ENCODE peak calls at places on chromosome 17, in eight cellular contexts. S is spleen, L is HCT116, J is GM12878, Z is upper lobe of left lung, I is HepG2, G is GM12891, T is transverse colon. Y is an unnamed sample.

GRCh38 chr17:83119987-83120864 is 40.8 kb downstream of the METRNL start:
- DNase-seq in Z (peak; percentile 62), S (peak; percentile 94), L (no peak), G (peak; percentile 82), J (peak; percentile 60), T (peak; percentile 39), I (no peak), Y (no peak)

GRCh38 chr17:81090361-81091133 is 55.6 kb downstream of the BAIAP2 start:
- DNase-seq in I (no peak), L (no peak), G (peak; percentile 65), S (peak; percentile 83), J (no peak), T (peak; percentile 55), Z (peak; percentile 92), Y (peak; percentile 56)

GRCh38 chr17:27038676-27039075 is 255.2 kb upstream of the WSB1 start:
- DNase-seq in Z (no peak), G (no peak), I (peak; percentile 19), S (no peak), L (peak; percentile 16), T (no peak), J (no peak), Y (no peak)

GRCh38 chr17:652310-652709 is 62.3 kb downstream of the VPS53 start:
- DNase-seq in T (peak; percentile 47), S (no peak), L (no peak), I (no peak), Z (no peak), J (no peak), G (no peak), Y (no peak)

GRCh38 chr17:21295036-21295952 is 10.8 kb downstream of the MAP2K3 start:
- DNase-seq in I (no peak), J (no peak), T (peak; percentile 55), L (no peak), Z (no peak), S (no peak), G (no peak), Y (peak; percentile 79)

GRCh38 chr17:74528491-74529199 is 2.6 kb downstream of the CD300LB start:
- DNase-seq in G (no peak), T (no peak), L (no peak), I (no peak), S (peak; percentile 67), J (peak; percentile 76), Z (peak; percentile 83), Y (peak; percentile 26)

GRCh38 chr17:60416368-60416925 is 5.8 kb upstream of the CHCT1 start:
- DNase-seq in G (no peak), L (no peak), I (no peak), J (no peak), Z (no peak), S (no peak), T (no peak), Y (no peak)

GRCh38 chr17:47810200-47810821 is 11.3 kb downstream of the OSBPL7 start:
- DNase-seq in Z (peak; percentile 82), I (peak; percentile 74), G (no peak), J (no peak), S (no peak), L (peak; percentile 93), T (peak; percentile 88), Y (peak; percentile 82)

GRCh38 chr17:44007346-44008204 is 3.2 kb downstream of the NAGS start:
- DNase-seq in T (peak; percentile 37), I (no peak), S (peak; percentile 89), J (no peak), L (no peak), G (no peak), Z (no peak), Y (no peak)
- TF ChIP-seq POLR2AphosphoS5 in T (no peak), I (peak; percentile 35), S (no peak), J (no peak), L (no peak), G (no peak), Z (no peak), Y (no peak)

GRCh38 chr17:17823433-17824118 is 13.2 kb downstream of the SREBF1 start:
- DNase-seq in Z (peak; percentile 86), G (peak; percentile 99), T (peak; percentile 89), I (peak; percentile 81), S (peak; percentile 95), L (peak; percentile 56), J (no peak), Y (peak; percentile 89)
- TF ChIP-seq POLR2A in Z (peak; percentile 64), G (no peak), T (peak; percentile 52), I (peak; percentile 60), S (no peak), L (no peak), J (peak; percentile 50), Y (no peak)

DNA sequence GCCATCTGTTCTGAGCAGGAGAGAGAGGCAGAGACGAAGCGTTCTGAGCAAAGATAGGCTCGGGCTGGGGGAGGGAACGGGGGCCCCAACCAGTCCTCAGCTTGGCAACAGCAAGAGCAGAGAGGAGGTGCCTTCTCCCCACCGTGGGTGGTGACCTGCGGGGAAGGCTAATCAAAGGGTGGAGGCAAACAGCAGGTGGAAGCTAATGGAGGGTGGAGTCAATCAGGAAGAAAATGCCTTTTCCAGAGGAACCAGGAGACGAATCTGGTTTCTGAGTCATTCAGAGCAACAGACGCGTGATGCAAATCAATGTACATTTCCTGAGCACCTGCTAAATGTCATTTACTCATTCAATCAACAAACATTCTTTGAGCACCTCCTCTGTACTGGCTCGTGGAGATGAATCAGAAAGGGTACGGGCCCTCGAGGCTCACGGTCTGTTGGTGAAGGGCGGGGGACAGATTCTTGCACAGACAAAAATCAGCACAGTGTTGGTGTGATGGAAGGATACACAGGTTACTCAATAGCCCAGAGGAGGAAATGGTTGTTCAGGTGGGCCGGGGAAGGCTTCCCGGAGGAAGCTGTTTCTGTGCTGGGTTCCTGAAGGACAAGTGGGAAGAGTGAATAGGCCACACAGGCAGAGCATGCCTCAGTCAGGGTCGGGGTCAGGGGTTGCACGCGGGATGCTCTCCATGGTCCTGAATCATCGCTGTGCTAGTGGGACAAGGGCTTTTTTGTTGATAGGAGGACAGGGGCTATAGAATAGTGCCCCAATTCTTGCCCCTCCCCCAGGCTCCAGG is 5.7 kb upstream of the SPNS2 start:
- DNase-seq in G (no peak), T (peak; percentile 72), J (no peak), Z (peak; percentile 51), S (no peak), L (no peak), I (peak; percentile 61), Y (peak; percentile 70)
- TF ChIP-seq POLR2AphosphoS5 in G (no peak), T (no peak), J (no peak), Z (no peak), S (no peak), L (no peak), I (no peak), Y (peak; percentile 23)

DNA sequence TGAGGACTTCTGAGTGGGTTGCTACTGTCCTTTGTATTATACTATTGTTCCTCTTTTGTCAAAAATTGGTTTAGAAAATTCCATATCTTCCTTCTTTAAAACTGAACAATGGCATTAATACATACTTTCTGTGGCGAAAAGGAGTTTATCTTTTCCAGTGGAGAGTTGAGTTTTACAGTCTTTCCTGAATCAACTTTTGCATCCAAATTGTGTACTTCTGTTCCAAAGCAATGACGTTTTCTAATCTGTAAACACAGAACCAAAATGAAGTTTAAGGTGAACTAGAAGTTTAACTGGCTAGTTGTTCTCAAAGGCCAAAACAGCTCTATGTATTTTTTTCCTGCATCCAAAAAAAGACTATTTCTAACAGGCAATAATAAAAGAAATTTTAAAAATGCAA is 16.4 kb downstream of the BRIP1 start:
- DNase-seq in L (no peak), T (no peak), I (no peak), G (no peak), J (no peak), Z (no peak), S (no peak), Y (no peak)
- TF ChIP-seq POLR2A in L (no peak), T (no peak), I (no peak), G (no peak), J (no peak), Z (no peak), S (no peak), Y (no peak)

GRCh38 chr17:65070620-65071019 is 14.1 kb upstream of the GNA13 start:
- DNase-seq in Z (no peak), J (no peak), T (no peak), G (no peak), L (no peak), S (no peak), I (no peak), Y (no peak)

GRCh38 chr17:65066858-65067257 is 10.3 kb upstream of the GNA13 start:
- DNase-seq in G (no peak), Z (no peak), S (no peak), L (no peak), T (no peak), I (peak; percentile 15), J (no peak), Y (no peak)

GRCh38 chr17:65074778-65075250 is 18.3 kb upstream of the GNA13 start:
- DNase-seq in I (peak; percentile 60), S (peak; percentile 86), J (no peak), G (no peak), Z (peak; percentile 48), T (peak; percentile 60), L (no peak), Y (no peak)

GRCh38 chr17:65072577-65073178 is 16.1 kb upstream of the GNA13 start:
- DNase-seq in L (peak; percentile 12), S (no peak), G (no peak), Z (no peak), J (no peak), T (peak; percentile 80), I (peak; percentile 55), Y (peak; percentile 52)

DNA sequence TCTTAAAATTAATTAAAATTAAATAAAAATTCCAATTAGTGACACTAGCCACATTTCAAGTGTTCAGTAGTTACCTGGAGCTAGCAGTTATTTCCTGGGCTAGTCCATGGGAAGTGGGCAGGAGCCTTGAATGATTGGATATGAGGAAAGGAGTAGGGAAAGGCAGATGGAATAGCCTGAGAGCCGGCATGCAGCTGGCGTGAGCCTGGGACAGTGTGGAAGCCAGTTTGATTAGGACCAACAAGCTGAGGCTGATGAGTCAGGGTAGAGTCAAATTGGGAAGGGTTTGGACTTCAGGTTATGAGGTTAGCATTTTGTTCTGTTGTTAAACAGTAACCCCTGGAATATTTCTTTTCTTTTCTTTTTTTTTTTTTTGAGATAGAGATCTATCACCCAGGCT is 15.3 kb upstream of the GNA13 start:
- DNase-seq in L (no peak), Z (no peak), J (no peak), G (no peak), I (peak; percentile 24), T (no peak), S (no peak), Y (no peak)
- TF ChIP-seq POLR2AphosphoS5 in L (no peak), Z (no peak), J (no peak), G (no peak), I (no peak), T (no peak), S (no peak), Y (no peak)

GRCh38 chr17:28725166-28725659 is 820 bp downstream of the TLCD1 start:
- DNase-seq in I (peak; percentile 65), T (no peak), G (no peak), S (no peak), J (no peak), L (peak; percentile 50), Z (no peak), Y (no peak)
- TF ChIP-seq POLR2A in I (peak; percentile 80), T (no peak), G (peak; percentile 91), S (no peak), J (peak; percentile 41), L (no peak), Z (no peak), Y (no peak)